ENCODE peak calls at places on chromosomes 3 and 15, in six cellular contexts. V is cardiac fibroblast, C is right atrium auricular region, Y is HCT116, H is RWPE1, O is colonic mucosa. G is an unnamed sample.

GRCh38 chr3:13083898-13084297 is 10.7 kb upstream of the IQSEC1 start:
- DNase-seq in V (no peak), Y (no peak), H (no peak), O (no peak), C (no peak), G (peak)

GRCh38 chr15:64197425-64197824 is 34.6 kb upstream of the PPIB start:
- DNase-seq in C (no peak), O (no peak), H (no peak), Y (no peak), V (peak), G (no peak)

GRCh38 chr3:38649500-38650247 is at the start of gene SCN5A:
- DNase-seq in C (no peak), O (peak), Y (no peak), H (peak), V (peak), G (peak)

GRCh38 chr3:88003115-88003755 is 55.6 kb downstream of the CGGBP1 start:
- DNase-seq in C (no peak), V (peak), H (peak), Y (peak), O (peak), G (peak)

GRCh38 chr15:58980351-58980939 is 7.0 kb upstream of the RNF111 start:
- DNase-seq in C (no peak), Y (peak), O (no peak), H (peak), V (peak), G (peak)

GRCh38 chr15:75061272-75061671 is 37.9 kb downstream of the PPCDC start:
- DNase-seq in V (peak), H (no peak), O (peak), Y (no peak), C (peak), G (peak)

GRCh38 chr15:78353093-78353492 is 12.9 kb downstream of the CRABP1 start:
- DNase-seq in H (peak), V (peak), O (no peak), Y (peak), C (no peak), G (no peak)

GRCh38 chr3:79351693-79352092 is 416.1 kb downstream of the ROBO1 start:
- DNase-seq in H (no peak), V (no peak), C (no peak), O (no peak), Y (no peak), G (no peak)

GRCh38 chr3:182921665-182922355 is 58.5 kb downstream of the DCUN1D1 start:
- DNase-seq in H (no peak), C (no peak), V (peak), O (no peak), Y (no peak), G (no peak)

GRCh38 chr15:62545392-62546227 is 380.5 kb upstream of the C2CD4B start:
- DNase-seq in C (peak), Y (no peak), O (peak), V (peak), H (no peak), G (no peak)

DNA sequence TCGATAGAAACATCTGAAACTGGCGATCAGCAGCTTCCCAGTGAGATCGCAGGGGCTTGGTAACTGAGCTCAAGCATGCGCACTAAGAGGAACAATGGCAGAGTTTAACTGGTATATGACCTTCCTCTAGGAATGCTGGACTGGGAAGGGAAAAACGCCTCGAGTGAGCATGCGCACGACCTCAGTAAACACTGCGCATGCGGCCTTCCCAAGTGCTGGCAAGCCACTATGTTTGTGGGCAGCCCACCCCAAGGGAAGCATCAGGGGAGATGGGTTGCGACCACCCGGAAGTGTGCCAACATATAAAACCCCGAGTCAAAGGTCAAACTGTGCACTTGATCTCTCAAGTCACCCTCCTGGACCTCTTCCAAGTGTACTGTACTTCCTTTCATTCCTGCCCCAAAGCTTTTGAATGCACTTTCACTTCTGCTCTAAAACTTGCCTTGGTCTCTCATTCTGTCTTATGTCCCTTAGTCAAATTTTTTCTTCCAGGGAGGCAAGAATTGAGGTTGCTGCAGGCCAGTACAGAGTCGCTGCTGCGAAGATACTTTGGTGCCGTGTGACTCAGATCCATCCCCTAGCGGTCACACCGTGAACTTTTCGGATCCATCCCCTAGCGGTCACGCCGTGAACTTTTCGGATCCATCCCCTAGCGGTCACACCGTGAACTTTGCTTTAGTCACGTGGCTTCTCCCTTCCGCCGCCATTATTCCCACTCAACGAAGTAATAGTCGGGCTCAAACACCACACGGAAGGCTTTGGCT is 243.3 kb downstream of the FAM43A start:
- DNase-seq in C (peak), O (no peak), V (peak), H (no peak), Y (peak), G (no peak)
- TF ChIP-seq CTCF in C (peak), O (no peak), V (peak), H (no peak), Y (peak), G (no peak)

DNA sequence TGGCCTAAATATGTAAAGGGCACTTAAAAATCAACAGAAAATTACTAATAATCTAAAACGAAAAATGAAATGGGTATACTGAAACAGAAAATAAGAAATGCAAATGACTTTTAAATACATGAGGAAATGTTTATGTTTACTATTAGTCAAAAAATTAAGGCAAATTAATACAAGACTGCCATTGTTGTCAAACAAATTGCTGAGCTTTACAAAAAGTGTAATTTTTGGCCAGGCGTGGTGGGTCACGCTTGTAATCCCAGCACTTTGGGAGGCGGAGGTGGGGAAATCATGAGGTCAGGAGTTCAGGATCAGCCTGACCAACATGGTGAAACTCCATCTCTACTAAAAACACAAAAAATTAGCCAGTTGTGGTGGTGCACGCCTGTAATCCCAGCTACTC is 343.9 kb upstream of the SGO1 start:
- DNase-seq in C (no peak), V (no peak), O (no peak), Y (no peak), H (no peak), G (no peak)
- TF ChIP-seq CTCF in C (no peak), V (no peak), O (no peak), Y (no peak), H (no peak), G (no peak)

GRCh38 chr3:136351351-136351750 is 101.2 kb downstream of the PCCB start:
- DNase-seq in V (no peak), Y (no peak), H (no peak), C (no peak), O (no peak), G (no peak)

GRCh38 chr3:136353461-136353860 is 103.3 kb downstream of the PCCB start:
- DNase-seq in Y (no peak), C (no peak), O (no peak), H (no peak), V (no peak), G (peak)

GRCh38 chr3:136350132-136350531 is 100.0 kb downstream of the PCCB start:
- DNase-seq in Y (no peak), H (peak), O (no peak), V (peak), C (no peak), G (no peak)

GRCh38 chr3:136350557-136350956 is 100.4 kb downstream of the PCCB start:
- DNase-seq in Y (no peak), C (no peak), H (no peak), O (no peak), V (peak), G (no peak)

GRCh38 chr3:136351905-136352304 is 101.8 kb downstream of the PCCB start:
- DNase-seq in C (no peak), Y (no peak), O (no peak), V (peak), H (no peak), G (no peak)
- TF ChIP-seq CTCF in C (peak), Y (peak), O (no peak), V (no peak), H (no peak), G (no peak)

GRCh38 chr3:11514191-11514770 is 129.4 kb downstream of the VGLL4 start:
- DNase-seq in H (peak), C (peak), V (peak), Y (no peak), O (peak), G (no peak)
- TF ChIP-seq CTCF in H (no peak), C (no peak), V (no peak), Y (no peak), O (no peak), G (no peak)

DNA sequence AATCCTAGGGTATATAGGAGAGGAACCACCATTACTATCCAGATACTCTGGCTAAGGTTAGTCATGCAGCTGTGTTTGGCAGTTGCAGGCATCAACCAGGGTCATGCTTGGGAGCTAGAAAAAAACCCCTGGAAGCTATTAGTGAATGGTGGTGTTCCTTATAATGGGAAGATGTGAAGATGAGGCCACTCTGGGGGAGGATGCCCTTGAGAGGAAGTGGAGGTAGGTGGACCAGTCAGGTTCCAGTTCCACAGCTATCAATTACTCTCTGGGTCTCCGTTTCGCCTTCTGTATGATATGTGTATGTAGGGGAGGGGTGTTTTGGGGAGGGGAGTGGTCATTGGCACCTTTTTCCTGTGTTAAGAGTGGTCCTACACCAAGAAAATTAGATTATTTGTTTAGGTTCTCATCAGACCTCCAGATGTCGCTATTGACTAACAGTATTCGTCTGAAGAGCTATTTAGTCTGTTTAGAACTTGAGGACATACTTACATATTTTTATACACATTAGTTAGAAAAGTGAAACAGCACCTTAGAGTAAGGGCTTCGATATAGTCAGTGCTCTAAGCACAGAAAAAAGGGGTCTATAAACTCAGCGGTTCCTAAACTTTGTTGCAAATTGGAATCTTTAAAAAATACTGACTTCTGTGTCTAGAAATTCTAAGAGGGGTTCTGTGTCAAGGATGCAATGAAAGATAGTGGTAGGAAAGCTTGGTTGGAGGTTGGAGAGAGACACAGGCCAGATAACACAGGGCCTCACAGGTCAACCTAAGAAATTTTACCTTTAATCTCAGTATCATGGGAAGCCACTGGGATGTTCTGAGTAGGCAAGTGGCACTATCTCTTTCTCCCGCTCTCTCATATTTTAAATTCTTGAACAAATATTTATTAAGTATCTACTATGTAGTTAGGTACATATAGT is 9.1 kb upstream of the HPS3 start:
- DNase-seq in H (peak), V (peak), C (no peak), Y (peak), O (no peak), G (peak)
- TF ChIP-seq CTCF in H (peak), V (peak), C (peak), Y (peak), O (peak), G (peak)

GRCh38 chr3:50221051-50221412 is 15.0 kb upstream of the GNAI2 start:
- DNase-seq in C (no peak), V (no peak), O (no peak), H (no peak), Y (no peak), G (no peak)

GRCh38 chr3:50219285-50219684 is 14.2 kb downstream of the SLC38A3 start:
- DNase-seq in V (no peak), H (no peak), Y (no peak), O (no peak), C (no peak), G (no peak)

GRCh38 chr3:50220109-50220508 is 15.0 kb downstream of the SLC38A3 start:
- DNase-seq in Y (no peak), C (no peak), H (no peak), V (no peak), O (no peak), G (no peak)

GRCh38 chr3:50222169-50222528 is 13.9 kb upstream of the GNAI2 start:
- DNase-seq in O (no peak), Y (no peak), V (no peak), H (no peak), C (no peak), G (no peak)

DNA sequence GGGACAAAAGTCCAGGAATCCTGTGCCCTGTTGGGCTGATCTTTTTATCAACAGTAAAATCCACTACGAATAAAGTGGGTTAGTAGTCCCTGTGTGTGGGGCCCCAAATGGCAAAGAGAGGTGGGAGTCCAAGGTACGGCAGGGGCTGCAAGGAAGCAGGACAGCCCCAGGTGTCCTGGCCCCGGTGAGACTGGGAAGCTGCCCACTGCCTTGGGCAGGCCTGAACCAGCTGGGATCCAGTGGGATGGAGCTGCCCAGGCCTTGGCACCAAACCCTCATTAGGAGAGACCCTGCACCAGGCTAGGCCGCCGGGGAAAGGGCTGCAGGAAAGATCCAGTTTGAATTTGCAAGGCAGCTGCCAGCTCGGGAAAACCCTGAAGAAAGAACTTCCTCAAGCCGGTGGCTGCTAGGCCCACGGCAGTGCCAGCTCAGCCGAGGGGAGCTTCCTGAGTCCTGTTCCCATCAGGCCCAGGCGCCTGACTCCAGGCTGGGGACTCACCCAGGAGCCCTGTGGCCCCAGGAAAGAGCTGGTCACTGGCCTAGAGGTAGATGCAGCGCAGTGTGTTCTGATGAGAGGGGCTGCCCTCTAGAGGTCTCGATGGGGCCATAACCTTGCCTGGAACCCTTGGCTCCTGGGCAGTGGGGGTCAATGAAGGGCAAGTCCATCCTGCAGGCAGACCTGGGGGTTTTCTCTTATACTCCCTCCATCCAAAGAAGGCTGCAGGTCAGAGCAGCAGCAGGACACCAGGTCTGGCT is 14.4 kb upstream of the GNAI2 start:
- DNase-seq in H (no peak), O (no peak), V (no peak), C (no peak), Y (no peak), G (no peak)
- TF ChIP-seq CTCF in H (no peak), O (no peak), V (no peak), C (no peak), Y (no peak), G (no peak)

GRCh38 chr3:53806182-53807116 is 39.8 kb downstream of the CHDH start:
- DNase-seq in V (peak), Y (no peak), H (no peak), C (no peak), O (peak), G (no peak)
- TF ChIP-seq CTCF in V (no peak), Y (no peak), H (no peak), C (no peak), O (no peak), G (no peak)

GRCh38 chr3:138331143-138331894 is 1.7 kb upstream of the NME9 start:
- DNase-seq in H (no peak), Y (no peak), C (no peak), V (peak), O (no peak), G (no peak)
- TF ChIP-seq CTCF in H (no peak), Y (peak), C (peak), V (peak), O (no peak), G (no peak)

GRCh38 chr3:127859706-127860105 is 37.4 kb upstream of the MGLL start:
- DNase-seq in V (no peak), C (no peak), O (no peak), Y (no peak), H (no peak), G (no peak)

GRCh38 chr3:127858477-127858876 is 36.2 kb upstream of the MGLL start:
- DNase-seq in Y (no peak), V (no peak), C (no peak), O (no peak), H (no peak), G (no peak)

GRCh38 chr3:127856801-127857200 is 34.5 kb upstream of the MGLL start:
- DNase-seq in H (no peak), Y (no peak), C (no peak), O (no peak), V (no peak), G (no peak)

GRCh38 chr3:127855246-127855645 is 32.9 kb upstream of the MGLL start:
- DNase-seq in Y (no peak), C (no peak), H (no peak), O (no peak), V (no peak), G (no peak)

DNA sequence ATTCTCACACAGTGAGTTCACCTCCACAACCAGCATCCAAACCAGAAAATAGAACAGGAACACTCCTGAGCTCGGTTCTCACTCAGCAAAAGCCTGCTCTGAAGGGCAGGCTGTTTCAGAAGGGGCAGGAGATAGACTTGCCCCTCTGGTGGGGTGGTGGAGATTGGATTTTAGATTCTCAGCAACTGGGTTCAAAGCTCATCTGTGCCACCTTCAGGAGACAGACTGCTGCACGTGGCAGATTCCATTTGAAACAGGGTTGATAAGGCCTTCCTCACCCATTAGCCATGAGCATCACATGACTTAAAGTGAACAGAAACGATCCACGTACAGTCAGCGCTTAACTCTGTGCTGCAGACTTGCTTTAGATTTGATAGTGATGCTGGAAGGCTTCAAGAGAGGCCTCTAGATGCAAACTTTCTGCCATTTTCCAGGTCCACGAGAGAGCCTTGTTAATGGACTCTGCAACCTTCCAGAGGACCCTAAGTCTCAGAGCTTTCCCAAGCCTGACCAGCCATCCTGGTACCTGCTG is 35.0 kb upstream of the MGLL start:
- DNase-seq in V (peak), Y (no peak), O (no peak), H (peak), C (no peak), G (peak)
- TF ChIP-seq CTCF in V (no peak), Y (peak), O (no peak), H (no peak), C (no peak), G (peak)

GRCh38 chr15:100081454-100081853 is 260.3 kb downstream of the ADAMTS17 start:
- DNase-seq in O (no peak), Y (no peak), V (no peak), C (no peak), H (no peak), G (no peak)

GRCh38 chr15:100073982-100074381 is 267.8 kb downstream of the ADAMTS17 start:
- DNase-seq in Y (no peak), C (no peak), H (peak), O (no peak), V (no peak), G (no peak)

GRCh38 chr15:100082761-100083402 is 258.9 kb downstream of the ADAMTS17 start:
- DNase-seq in V (no peak), H (no peak), C (no peak), O (no peak), Y (no peak), G (no peak)

GRCh38 chr15:100075284-100075683 is 266.5 kb downstream of the ADAMTS17 start:
- DNase-seq in O (no peak), V (no peak), H (no peak), C (no peak), Y (no peak), G (no peak)

GRCh38 chr15:100078511-100079220 is 263.1 kb downstream of the ADAMTS17 start:
- DNase-seq in C (no peak), V (no peak), O (no peak), Y (no peak), H (peak), G (no peak)
- TF ChIP-seq CTCF in C (no peak), V (no peak), O (no peak), Y (no peak), H (no peak), G (no peak)

G was measured in GM13976.